ENCODE peak calls at places on chromosomes 5 and 9, in eight cellular contexts. L is HCT116, T is ovary, I is AG09309, Y is HFFc6, D is lower leg skin, M is BE2C, U is A549. Z is an unnamed sample.
A peak's percentile ranks its signal among the peaks of the same experiment; 100 is the strongest.

GRCh38 chr9:136237486-136238341 is 7.9 kb downstream of the QSOX2 start:
- DNase-seq in Y (no peak), U (no peak), M (no peak), D (no peak), T (no peak), L (no peak), I (no peak), Z (no peak)

GRCh38 chr5:135458921-135459331 is 6.8 kb upstream of the TIFAB start:
- DNase-seq in D (no peak), I (no peak), L (peak; percentile 7), M (no peak), T (peak; percentile 39), Y (peak; percentile 43), U (peak; percentile 36), Z (no peak)

GRCh38 chr9:109198736-109199384 is 31.8 kb upstream of the FRRS1L start:
- DNase-seq in T (no peak), I (no peak), U (peak; percentile 29), M (no peak), L (peak; percentile 26), D (peak; percentile 34), Y (no peak), Z (no peak)

GRCh38 chr5:107968998-107969397 is 298.3 kb upstream of the EFNA5 start:
- DNase-seq in Y (peak; percentile 23), M (no peak), T (no peak), U (no peak), D (no peak), I (no peak), L (no peak), Z (no peak)

GRCh38 chr5:77310494-77311216 is 100.2 kb downstream of the PDE8B start:
- DNase-seq in I (no peak), T (no peak), L (no peak), Y (no peak), U (no peak), D (no peak), M (no peak), Z (no peak)

GRCh38 chr5:113917997-113918396 is 404.5 kb downstream of the YTHDC2 start:
- DNase-seq in U (no peak), Y (no peak), D (no peak), I (no peak), M (no peak), L (no peak), T (no peak), Z (no peak)

GRCh38 chr5:110402562-110402961 is 323.9 kb downstream of the TMEM232 start:
- DNase-seq in Y (no peak), M (no peak), U (no peak), T (no peak), D (no peak), L (no peak), I (no peak), Z (no peak)

GRCh38 chr9:136019681-136020060 is 58.5 kb upstream of the UBAC1 start:
- DNase-seq in I (no peak), Y (no peak), T (no peak), L (no peak), M (peak; percentile 4), U (no peak), D (no peak), Z (no peak)

GRCh38 chr9:132794730-132795380 is 83.2 kb downstream of the AK8 start:
- DNase-seq in M (no peak), U (no peak), Y (no peak), L (no peak), T (no peak), D (peak; percentile 82), I (no peak), Z (peak; percentile 42)

GRCh38 chr9:130860458-130861316 is 25.6 kb downstream of the ABL1 start:
- DNase-seq in Y (peak; percentile 95), I (peak; percentile 92), T (peak; percentile 83), D (peak; percentile 94), U (peak; percentile 39), M (no peak), L (peak; percentile 26), Z (no peak)

GRCh38 chr5:96297867-96298266 is 135.2 kb downstream of the PCSK1 start:
- DNase-seq in L (no peak), D (no peak), Y (peak; percentile 89), T (no peak), U (peak; percentile 51), M (no peak), I (peak; percentile 99), Z (no peak)

GRCh38 chr5:56108212-56108611 is 113.4 kb upstream of the IL6ST start:
- DNase-seq in I (no peak), M (no peak), L (no peak), D (no peak), Y (no peak), T (no peak), U (no peak), Z (no peak)

GRCh38 chr9:138094028-138094427 is 216.4 kb downstream of the CACNA1B start:
- DNase-seq in Y (no peak), L (no peak), I (no peak), D (no peak), T (no peak), U (no peak), M (no peak), Z (no peak)

GRCh38 chr5:147690595-147690994 is 91.9 kb downstream of the JAKMIP2 start:
- DNase-seq in L (peak; percentile 31), M (no peak), U (peak; percentile 13), T (no peak), Y (no peak), I (no peak), D (no peak), Z (no peak)
- TF ChIP-seq CTCF in L (peak; percentile 18), M (peak; percentile 46), U (no peak), T (no peak), Y (no peak), I (no peak), D (no peak), Z (peak; percentile 19)

GRCh38 chr9:126704157-126704941 is 90.6 kb downstream of the LMX1B start:
- DNase-seq in T (no peak), D (peak; percentile 84), M (peak; percentile 50), L (peak; percentile 29), I (no peak), U (peak; percentile 60), Y (peak; percentile 45), Z (peak; percentile 59)
- TF ChIP-seq CTCF in T (no peak), D (no peak), M (no peak), L (no peak), I (no peak), U (no peak), Y (no peak), Z (no peak)

DNA sequence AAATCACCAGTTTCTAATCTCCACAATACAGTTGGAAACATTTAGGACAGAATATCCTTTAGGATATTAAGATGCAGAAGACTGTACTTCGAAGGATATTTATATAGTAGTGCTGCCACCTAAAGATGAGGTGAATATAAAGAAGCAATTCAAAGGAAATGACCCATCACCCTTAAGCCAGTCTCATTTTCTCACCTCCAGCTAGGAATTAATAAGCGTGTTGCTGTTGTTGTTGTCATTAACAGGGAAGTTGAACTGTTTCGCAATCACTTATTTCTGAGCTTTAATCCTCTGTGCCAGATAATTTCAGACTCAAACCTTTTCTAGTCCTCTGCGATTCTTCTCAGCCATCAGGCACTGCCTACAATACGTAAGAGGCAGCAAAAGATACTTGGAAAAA is 7.8 kb upstream of the PURA start:
- DNase-seq in U (no peak), I (no peak), M (no peak), Y (no peak), D (no peak), L (no peak), T (no peak), Z (no peak)
- TF ChIP-seq CTCF in U (no peak), I (no peak), M (no peak), Y (no peak), D (no peak), L (no peak), T (no peak), Z (no peak)

GRCh38 chr5:127944125-127944524 is 139.4 kb upstream of the SLC12A2 start:
- DNase-seq in T (no peak), I (no peak), L (no peak), D (no peak), M (no peak), U (no peak), Y (no peak), Z (no peak)
- TF ChIP-seq CTCF in T (no peak), I (no peak), L (no peak), D (no peak), M (no peak), U (no peak), Y (no peak), Z (no peak)

GRCh38 chr5:54851449-54851848 is 133.9 kb downstream of the ESM1 start:
- DNase-seq in U (no peak), T (no peak), D (no peak), M (no peak), I (no peak), Y (no peak), L (no peak), Z (no peak)

GRCh38 chr5:54854883-54855581 is 130.4 kb downstream of the ESM1 start:
- DNase-seq in T (no peak), L (no peak), U (no peak), M (no peak), I (no peak), D (no peak), Y (no peak), Z (no peak)

GRCh38 chr5:54852007-54852406 is 133.4 kb downstream of the ESM1 start:
- DNase-seq in Y (no peak), U (no peak), L (no peak), T (no peak), D (no peak), I (no peak), M (no peak), Z (no peak)
- TF ChIP-seq CTCF in Y (peak; percentile 52), U (no peak), L (no peak), T (no peak), D (no peak), I (no peak), M (peak; percentile 7), Z (no peak)

GRCh38 chr9:75111019-75111622 is 22.8 kb downstream of the OSTF1 start:
- DNase-seq in M (no peak), Y (no peak), D (no peak), T (no peak), I (no peak), U (no peak), L (peak; percentile 10), Z (no peak)

GRCh38 chr9:75105841-75106240 is 17.5 kb downstream of the OSTF1 start:
- DNase-seq in I (no peak), L (no peak), Y (no peak), D (no peak), M (no peak), T (no peak), U (no peak), Z (no peak)

GRCh38 chr9:75106856-75107255 is 18.5 kb downstream of the OSTF1 start:
- DNase-seq in Y (no peak), I (no peak), L (no peak), D (no peak), M (no peak), T (peak; percentile 79), U (no peak), Z (no peak)

GRCh38 chr9:75108571-75108970 is 20.3 kb downstream of the OSTF1 start:
- DNase-seq in T (no peak), L (no peak), Y (peak; percentile 81), D (no peak), U (no peak), M (no peak), I (no peak), Z (no peak)

GRCh38 chr9:75109210-75109839 is 21.0 kb downstream of the OSTF1 start:
- DNase-seq in L (no peak), I (no peak), M (no peak), T (no peak), Y (no peak), U (no peak), D (no peak), Z (no peak)
- TF ChIP-seq CTCF in L (no peak), I (no peak), M (no peak), T (no peak), Y (no peak), U (no peak), D (no peak), Z (no peak)